ENCODE peak calls at places on chromosomes 11 and 22, in eight cellular contexts. One of them, this sample, is unnamed.

GRCh38 chr22:44191036-44191454 is 10.3 kb downstream of the PARVG start:
- DNase-seq in IMR-90: no peak
- DNase-seq in AML-193: no peak
- DNase-seq in GDM1: no peak
- DNase-seq in HCT116: no peak
- DNase-seq in GM12892: no peak
- DNase-seq in smooth muscle cell of the brain vasculature: no peak
- DNase-seq in breast epithelium: no peak
- DNase-seq in this sample: no peak

GRCh38 chr22:42202669-42203068 is 67.8 kb downstream of the TCF20 start:
- DNase-seq in smooth muscle cell of the brain vasculature: no peak
- DNase-seq in GM12892: no peak
- DNase-seq in AML-193: no peak
- DNase-seq in GDM1: peak
- DNase-seq in HCT116: no peak
- DNase-seq in IMR-90: peak
- DNase-seq in breast epithelium: no peak
- DNase-seq in this sample: peak

GRCh38 chr22:36405221-36405631 is 17.5 kb upstream of the MYH9 start:
- DNase-seq in GM12892: no peak
- DNase-seq in smooth muscle cell of the brain vasculature: no peak
- DNase-seq in breast epithelium: no peak
- DNase-seq in HCT116: no peak
- DNase-seq in IMR-90: no peak
- DNase-seq in AML-193: peak
- DNase-seq in GDM1: no peak
- DNase-seq in this sample: no peak

GRCh38 chr11:10305964-10306918 is 1.4 kb downstream of the ADM start:
- DNase-seq in GM12892: no peak
- DNase-seq in breast epithelium: no peak
- DNase-seq in HCT116: no peak
- DNase-seq in GDM1: no peak
- DNase-seq in AML-193: no peak
- DNase-seq in IMR-90: peak
- DNase-seq in smooth muscle cell of the brain vasculature: no peak
- DNase-seq in this sample: no peak

GRCh38 chr11:120953230-120953558 is 70.7 kb upstream of the TBCEL start:
- DNase-seq in GM12892: no peak
- DNase-seq in GDM1: no peak
- DNase-seq in smooth muscle cell of the brain vasculature: no peak
- DNase-seq in HCT116: no peak
- DNase-seq in breast epithelium: no peak
- DNase-seq in IMR-90: no peak
- DNase-seq in AML-193: no peak
- DNase-seq in this sample: no peak

GRCh38 chr11:77230878-77231605 is 70.4 kb downstream of the GDPD4 start:
- DNase-seq in breast epithelium: no peak
- DNase-seq in AML-193: no peak
- DNase-seq in smooth muscle cell of the brain vasculature: no peak
- DNase-seq in HCT116: no peak
- DNase-seq in GDM1: no peak
- DNase-seq in GM12892: no peak
- DNase-seq in IMR-90: no peak
- DNase-seq in this sample: no peak

GRCh38 chr22:47114813-47115517 is 352.5 kb downstream of the TBC1D22A start:
- DNase-seq in GM12892: no peak
- DNase-seq in GDM1: no peak
- DNase-seq in IMR-90: no peak
- DNase-seq in AML-193: no peak
- DNase-seq in breast epithelium: peak
- DNase-seq in smooth muscle cell of the brain vasculature: no peak
- DNase-seq in HCT116: no peak
- DNase-seq in this sample: no peak

GRCh38 chr11:9210922-9211320 is 54.2 kb downstream of the DENND5A start:
- DNase-seq in breast epithelium: no peak
- DNase-seq in AML-193: no peak
- DNase-seq in GDM1: no peak
- DNase-seq in IMR-90: peak
- DNase-seq in GM12892: no peak
- DNase-seq in HCT116: no peak
- DNase-seq in smooth muscle cell of the brain vasculature: no peak
- DNase-seq in this sample: no peak

GRCh38 chr11:68533945-68534344 is 73.4 kb downstream of the PPP6R3 start:
- DNase-seq in GM12892: no peak
- DNase-seq in breast epithelium: no peak
- DNase-seq in HCT116: no peak
- DNase-seq in GDM1: no peak
- DNase-seq in AML-193: no peak
- DNase-seq in smooth muscle cell of the brain vasculature: no peak
- DNase-seq in IMR-90: no peak
- DNase-seq in this sample: no peak

GRCh38 chr22:49930596-49931412 is 12.4 kb downstream of the CRELD2 start:
- DNase-seq in smooth muscle cell of the brain vasculature: no peak
- DNase-seq in breast epithelium: peak
- DNase-seq in IMR-90: peak
- DNase-seq in GDM1: peak
- DNase-seq in HCT116: peak
- DNase-seq in AML-193: peak
- DNase-seq in GM12892: no peak
- DNase-seq in this sample: peak

GRCh38 chr11:73651252-73651651 is 4.9 kb downstream of the PLEKHB1 start:
- DNase-seq in AML-193: no peak
- DNase-seq in smooth muscle cell of the brain vasculature: no peak
- DNase-seq in IMR-90: no peak
- DNase-seq in breast epithelium: no peak
- DNase-seq in GM12892: no peak
- DNase-seq in HCT116: no peak
- DNase-seq in GDM1: no peak
- DNase-seq in this sample: no peak

GRCh38 chr22:48824673-48825651 is 1002.7 kb downstream of the BRD1 start:
- DNase-seq in GM12892: no peak
- DNase-seq in IMR-90: no peak
- DNase-seq in HCT116: no peak
- DNase-seq in AML-193: no peak
- DNase-seq in GDM1: no peak
- DNase-seq in breast epithelium: peak
- DNase-seq in smooth muscle cell of the brain vasculature: no peak
- DNase-seq in this sample: no peak

GRCh38 chr22:21688341-21688705 is 22.5 kb downstream of the PPIL2 start:
- DNase-seq in IMR-90: no peak
- DNase-seq in AML-193: no peak
- DNase-seq in HCT116: no peak
- DNase-seq in smooth muscle cell of the brain vasculature: no peak
- DNase-seq in breast epithelium: no peak
- DNase-seq in GDM1: no peak
- DNase-seq in GM12892: no peak
- DNase-seq in this sample: no peak

GRCh38 chr22:26360169-26360885 is 68.7 kb upstream of the ASPHD2 start:
- DNase-seq in GDM1: peak
- DNase-seq in AML-193: peak
- DNase-seq in breast epithelium: peak
- DNase-seq in HCT116: peak
- DNase-seq in IMR-90: peak
- DNase-seq in smooth muscle cell of the brain vasculature: peak
- DNase-seq in GM12892: peak
- DNase-seq in this sample: peak

GRCh38 chr11:46296520-46297448 is 19.3 kb downstream of the CREB3L1 start:
- DNase-seq in IMR-90: peak
- DNase-seq in smooth muscle cell of the brain vasculature: peak
- DNase-seq in GM12892: no peak
- DNase-seq in HCT116: no peak
- DNase-seq in GDM1: no peak
- DNase-seq in AML-193: no peak
- DNase-seq in breast epithelium: no peak
- DNase-seq in this sample: peak

GRCh38 chr11:88704505-88704904 is 361.3 kb downstream of the GRM5 start:
- DNase-seq in HCT116: no peak
- DNase-seq in smooth muscle cell of the brain vasculature: no peak
- DNase-seq in GM12892: no peak
- DNase-seq in IMR-90: peak
- DNase-seq in AML-193: no peak
- DNase-seq in breast epithelium: no peak
- DNase-seq in GDM1: no peak
- DNase-seq in this sample: peak

GRCh38 chr11:124536520-124536919 is 6.9 kb downstream of the OR8B12 start:
- DNase-seq in breast epithelium: peak
- DNase-seq in GM12892: no peak
- DNase-seq in IMR-90: peak
- DNase-seq in GDM1: peak
- DNase-seq in smooth muscle cell of the brain vasculature: peak
- DNase-seq in AML-193: peak
- DNase-seq in HCT116: peak
- DNase-seq in this sample: peak

GRCh38 chr11:62402994-62403393 is 15.8 kb upstream of the SCGB1A1 start:
- DNase-seq in GDM1: no peak
- DNase-seq in GM12892: no peak
- DNase-seq in breast epithelium: no peak
- DNase-seq in smooth muscle cell of the brain vasculature: no peak
- DNase-seq in HCT116: no peak
- DNase-seq in IMR-90: no peak
- DNase-seq in AML-193: no peak
- DNase-seq in this sample: no peak

GRCh38 chr11:65041206-65042035 is at the start of gene SAC3D1:
- DNase-seq in GDM1: peak
- DNase-seq in breast epithelium: no peak
- DNase-seq in GM12892: peak
- DNase-seq in AML-193: peak
- DNase-seq in HCT116: peak
- DNase-seq in IMR-90: peak
- DNase-seq in smooth muscle cell of the brain vasculature: no peak
- DNase-seq in this sample: no peak

GRCh38 chr11:102837151-102837550 is 6.3 kb downstream of the MMP3 start:
- DNase-seq in IMR-90: no peak
- DNase-seq in breast epithelium: no peak
- DNase-seq in AML-193: no peak
- DNase-seq in smooth muscle cell of the brain vasculature: no peak
- DNase-seq in GDM1: no peak
- DNase-seq in HCT116: no peak
- DNase-seq in GM12892: no peak
- DNase-seq in this sample: no peak

GRCh38 chr11:123434262-123434661 is 4.2 kb downstream of the GRAMD1B start:
- DNase-seq in GDM1: no peak
- DNase-seq in breast epithelium: no peak
- DNase-seq in smooth muscle cell of the brain vasculature: no peak
- DNase-seq in HCT116: peak
- DNase-seq in AML-193: peak
- DNase-seq in GM12892: no peak
- DNase-seq in IMR-90: peak
- DNase-seq in this sample: peak

GRCh38 chr11:61480936-61481335 is 27.6 kb upstream of the LRRC10B start:
- DNase-seq in GDM1: no peak
- DNase-seq in HCT116: no peak
- DNase-seq in AML-193: no peak
- DNase-seq in smooth muscle cell of the brain vasculature: no peak
- DNase-seq in GM12892: no peak
- DNase-seq in breast epithelium: no peak
- DNase-seq in IMR-90: no peak
- DNase-seq in this sample: peak

GRCh38 chr11:103881518-103882070 is 154.8 kb upstream of the DDI1 start:
- DNase-seq in HCT116: no peak
- DNase-seq in GM12892: no peak
- DNase-seq in AML-193: no peak
- DNase-seq in breast epithelium: no peak
- DNase-seq in IMR-90: no peak
- DNase-seq in smooth muscle cell of the brain vasculature: no peak
- DNase-seq in GDM1: no peak
- DNase-seq in this sample: no peak

GRCh38 chr22:49825944-49826602 is 1.6 kb downstream of the BRD1 start:
- DNase-seq in AML-193: no peak
- DNase-seq in smooth muscle cell of the brain vasculature: no peak
- DNase-seq in IMR-90: peak
- DNase-seq in GDM1: no peak
- DNase-seq in HCT116: no peak
- DNase-seq in breast epithelium: no peak
- DNase-seq in GM12892: no peak
- DNase-seq in this sample: peak

GRCh38 chr11:76577921-76578654 is 92.5 kb downstream of the LRRC32 start:
- DNase-seq in breast epithelium: no peak
- DNase-seq in GDM1: no peak
- DNase-seq in IMR-90: no peak
- DNase-seq in GM12892: no peak
- DNase-seq in HCT116: no peak
- DNase-seq in AML-193: no peak
- DNase-seq in smooth muscle cell of the brain vasculature: no peak
- DNase-seq in this sample: no peak

GRCh38 chr22:44020981-44021380 is 3.1 kb upstream of the PARVB start:
- DNase-seq in AML-193: no peak
- DNase-seq in smooth muscle cell of the brain vasculature: no peak
- DNase-seq in HCT116: no peak
- DNase-seq in breast epithelium: no peak
- DNase-seq in IMR-90: peak
- DNase-seq in GM12892: no peak
- DNase-seq in GDM1: no peak
- DNase-seq in this sample: no peak

GRCh38 chr11:67417425-67417824 is 1.9 kb downstream of the CARNS1 start:
- DNase-seq in IMR-90: no peak
- DNase-seq in AML-193: no peak
- DNase-seq in breast epithelium: no peak
- DNase-seq in HCT116: no peak
- DNase-seq in GM12892: no peak
- DNase-seq in GDM1: no peak
- DNase-seq in smooth muscle cell of the brain vasculature: no peak
- DNase-seq in this sample: no peak

GRCh38 chr11:67732045-67732787 is 57.8 kb upstream of the ALDH3B2 start:
- DNase-seq in IMR-90: no peak
- DNase-seq in GM12892: peak
- DNase-seq in GDM1: no peak
- DNase-seq in AML-193: no peak
- DNase-seq in breast epithelium: no peak
- DNase-seq in smooth muscle cell of the brain vasculature: no peak
- DNase-seq in HCT116: peak
- DNase-seq in this sample: no peak

GRCh38 chr11:81301426-81301825 is 1432.2 kb downstream of the FAM181B start:
- DNase-seq in IMR-90: no peak
- DNase-seq in GDM1: no peak
- DNase-seq in GM12892: no peak
- DNase-seq in smooth muscle cell of the brain vasculature: no peak
- DNase-seq in AML-193: no peak
- DNase-seq in breast epithelium: no peak
- DNase-seq in HCT116: no peak
- DNase-seq in this sample: no peak

GRCh38 chr11:30788849-30789248 is 202.7 kb upstream of the MPPED2 start:
- DNase-seq in breast epithelium: no peak
- DNase-seq in IMR-90: no peak
- DNase-seq in AML-193: no peak
- DNase-seq in GDM1: no peak
- DNase-seq in smooth muscle cell of the brain vasculature: no peak
- DNase-seq in GM12892: no peak
- DNase-seq in HCT116: no peak
- DNase-seq in this sample: no peak

GRCh38 chr11:20355221-20356219 is 8.0 kb upstream of the HTATIP2 start:
- DNase-seq in GDM1: no peak
- DNase-seq in GM12892: no peak
- DNase-seq in AML-193: peak
- DNase-seq in smooth muscle cell of the brain vasculature: no peak
- DNase-seq in breast epithelium: no peak
- DNase-seq in HCT116: peak
- DNase-seq in IMR-90: peak
- DNase-seq in this sample: peak

GRCh38 chr11:69969890-69970784 is 108.0 kb upstream of the ANO1 start:
- DNase-seq in smooth muscle cell of the brain vasculature: no peak
- DNase-seq in GM12892: no peak
- DNase-seq in breast epithelium: no peak
- DNase-seq in AML-193: no peak
- DNase-seq in HCT116: no peak
- DNase-seq in GDM1: no peak
- DNase-seq in IMR-90: no peak
- DNase-seq in this sample: no peak

GRCh38 chr22:42653992-42654391 is 4.8 kb upstream of the CYB5R3 start:
- DNase-seq in AML-193: no peak
- DNase-seq in GM12892: no peak
- DNase-seq in IMR-90: no peak
- DNase-seq in HCT116: no peak
- DNase-seq in breast epithelium: no peak
- DNase-seq in GDM1: no peak
- DNase-seq in smooth muscle cell of the brain vasculature: no peak
- DNase-seq in this sample: no peak

GRCh38 chr22:45334068-45334467 is 24.3 kb downstream of the FAM118A start:
- DNase-seq in HCT116: no peak
- DNase-seq in breast epithelium: no peak
- DNase-seq in IMR-90: no peak
- DNase-seq in GDM1: no peak
- DNase-seq in AML-193: no peak
- DNase-seq in GM12892: no peak
- DNase-seq in smooth muscle cell of the brain vasculature: no peak
- DNase-seq in this sample: no peak

This sample was measured in fibroblast of pulmonary artery.